ENCODE peak calls at places on chromosomes 12 and 14, in ten cellular contexts. Z, H, M, T, Y, X, D, Q, A and U are unnamed samples.

GRCh38 chr12:97006585-97006984 is 99.5 kb downstream of the NEDD1 start:
- DNase-seq in Z (no peak), H (no peak), M (no peak), T (no peak), Y (no peak), X (no peak), D (no peak), Q (no peak), A (no peak), U (peak; percentile 46)

GRCh38 chr14:81206115-81206514 is 14.6 kb downstream of the GTF2A1 start:
- DNase-seq in Z (no peak), H (no peak), M (no peak), T (no peak), Y (no peak), X (no peak), D (no peak), Q (no peak), A (no peak), U (no peak)

GRCh38 chr14:60094306-60094897 is 2.7 kb downstream of the PCNX4 start:
- DNase-seq in Z (no peak), H (no peak), M (no peak), T (peak; percentile 77), Y (no peak), X (peak; percentile 44), D (no peak), Q (peak; percentile 43), A (no peak), U (no peak)

GRCh38 chr14:35515916-35516315 is 18.0 kb upstream of the INSM2 start:
- DNase-seq in Z (no peak), H (no peak), M (no peak), T (no peak), Y (no peak), X (no peak), D (no peak), Q (no peak), A (no peak), U (no peak)

GRCh38 chr14:26008290-26008689 is 589.5 kb downstream of the NOVA1 start:
- DNase-seq in Z (no peak), H (no peak), M (no peak), T (no peak), Y (no peak), X (peak; percentile 5), D (no peak), Q (no peak), A (no peak), U (no peak)

GRCh38 chr14:100592972-100593371 is 5.8 kb upstream of the BEGAIN start:
- DNase-seq in Z (no peak), H (no peak), M (no peak), T (no peak), Y (no peak), X (no peak), D (no peak), Q (no peak), A (no peak), U (no peak)

GRCh38 chr12:53937596-53938275 is 895 bp upstream of the HOXC13 start:
- DNase-seq in Z (no peak), H (no peak), M (no peak), T (no peak), Y (no peak), X (no peak), D (no peak), Q (no peak), A (no peak), U (no peak)

GRCh38 chr14:105138551-105139111 is 29.9 kb downstream of the JAG2 start:
- DNase-seq in Z (no peak), H (no peak), M (no peak), T (no peak), Y (no peak), X (no peak), D (no peak), Q (no peak), A (no peak), U (no peak)

GRCh38 chr12:59595097-59595496 is 732 bp upstream of the SLC16A7 start:
- DNase-seq in Z (no peak), H (no peak), M (no peak), T (no peak), Y (peak; percentile 60), X (peak; percentile 2), D (no peak), Q (no peak), A (no peak), U (no peak)
- H3K27ac ChIP-seq in Z (no peak overlapping the region), H (no peak overlapping the region), M (no peak overlapping the region), T (no peak overlapping the region), Y (peak overlapping the region; percentile 66), X (peak overlapping the region; percentile 99), D (peak overlapping the region; percentile 99), Q (peak overlapping the region; percentile 90), A (peak overlapping the region; percentile 85), U (no peak overlapping the region)

DNA sequence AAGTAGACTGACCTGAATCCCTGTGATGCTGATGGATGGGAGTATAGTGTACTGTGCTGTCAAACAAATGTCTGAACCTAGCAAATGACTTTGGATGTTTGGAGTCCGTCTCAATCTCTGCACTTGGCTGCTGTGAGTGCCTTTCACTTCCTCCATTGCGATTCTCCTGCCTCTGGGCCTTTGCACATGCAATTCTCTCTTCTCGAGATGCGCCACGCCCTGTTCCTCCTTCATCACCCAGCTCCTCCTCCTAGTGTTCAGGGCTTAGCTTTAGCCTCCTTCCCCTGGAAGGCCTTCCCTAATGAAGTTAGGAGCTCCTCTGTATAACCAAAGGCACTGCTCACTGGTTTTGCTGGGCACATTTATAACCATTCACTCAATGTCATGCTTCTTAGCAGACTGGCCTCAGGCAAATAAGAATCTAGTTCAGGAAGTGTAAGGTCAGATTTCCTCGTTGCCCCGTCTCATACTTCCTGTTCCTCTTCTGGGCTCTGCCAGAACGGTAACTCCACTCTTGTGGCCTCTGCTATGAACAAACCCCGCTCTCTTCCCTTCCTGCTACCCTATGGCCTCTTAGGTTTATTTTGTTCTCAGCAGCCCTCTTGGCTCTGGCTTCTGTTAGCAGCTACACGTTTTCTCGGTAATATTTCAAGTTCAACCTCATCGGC is 171.4 kb downstream of the CRADD start:
- DNase-seq in Z (no peak), H (no peak), M (no peak), T (no peak), Y (peak; percentile 86), X (no peak), D (no peak), Q (no peak), A (no peak), U (no peak)
- H3K27ac ChIP-seq in Z (no peak overlapping the region), H (peak overlapping the region; percentile 43), M (no peak overlapping the region), T (no peak overlapping the region), Y (peak overlapping the region; percentile 27), X (no peak overlapping the region), D (peak overlapping the region; percentile 33), Q (peak overlapping the region; percentile 11), A (peak overlapping the region; percentile 28), U (no peak overlapping the region)

DNA sequence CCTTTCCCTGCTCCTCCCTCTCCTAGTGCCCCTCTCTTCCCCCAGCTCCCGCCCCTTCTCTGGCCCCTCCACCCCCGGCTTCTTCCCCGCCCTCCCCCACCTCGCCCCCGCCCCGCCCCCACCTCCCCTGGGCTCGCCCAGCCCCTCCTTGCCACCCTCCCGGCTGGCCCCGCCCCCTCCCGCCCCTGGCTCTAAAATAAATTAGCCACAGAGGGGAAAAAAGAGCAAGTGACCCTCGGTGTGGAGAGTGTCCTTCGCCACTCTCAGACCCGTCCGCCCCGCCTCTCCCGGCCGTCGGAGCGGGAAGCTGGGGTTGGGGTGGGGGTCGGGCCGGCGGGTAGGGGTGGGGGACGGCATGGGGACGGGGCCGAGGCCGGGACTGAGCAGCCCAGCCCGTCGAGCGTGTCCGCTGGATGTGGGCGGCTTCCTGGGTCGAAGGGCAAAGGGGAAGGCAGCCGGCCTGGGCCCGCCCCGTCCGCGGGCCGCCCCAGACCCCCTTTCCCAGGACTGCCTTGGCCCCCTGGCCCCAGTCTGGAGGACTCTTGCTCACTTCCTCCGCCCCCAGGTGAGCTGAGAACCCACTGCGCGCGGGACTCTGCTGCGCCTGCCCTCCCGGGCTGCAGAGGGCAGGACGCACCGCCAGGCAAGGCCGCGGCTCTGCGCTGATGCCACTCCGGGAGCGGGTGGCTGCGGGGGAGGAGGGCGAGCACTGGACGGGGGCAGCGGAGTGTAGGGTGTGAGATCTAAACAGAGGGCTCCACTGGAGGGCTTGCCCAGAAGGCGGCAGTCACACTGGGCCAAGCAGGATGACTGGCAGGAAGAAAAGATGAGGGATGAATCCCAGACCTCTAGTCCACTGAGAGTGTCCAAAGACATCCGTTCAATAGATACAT is 571 bp upstream of the FIGNL2 start:
- DNase-seq in Z (no peak), H (no peak), M (no peak), T (peak; percentile 24), Y (no peak), X (no peak), D (no peak), Q (no peak), A (no peak), U (no peak)
- H3K27ac ChIP-seq in Z (no peak overlapping the region), H (peak overlapping the region; percentile 34), M (no peak overlapping the region), T (no peak overlapping the region), Y (no peak overlapping the region), X (no peak overlapping the region), D (peak overlapping the region; percentile 42), Q (no peak overlapping the region), A (no peak overlapping the region), U (no peak overlapping the region)

DNA sequence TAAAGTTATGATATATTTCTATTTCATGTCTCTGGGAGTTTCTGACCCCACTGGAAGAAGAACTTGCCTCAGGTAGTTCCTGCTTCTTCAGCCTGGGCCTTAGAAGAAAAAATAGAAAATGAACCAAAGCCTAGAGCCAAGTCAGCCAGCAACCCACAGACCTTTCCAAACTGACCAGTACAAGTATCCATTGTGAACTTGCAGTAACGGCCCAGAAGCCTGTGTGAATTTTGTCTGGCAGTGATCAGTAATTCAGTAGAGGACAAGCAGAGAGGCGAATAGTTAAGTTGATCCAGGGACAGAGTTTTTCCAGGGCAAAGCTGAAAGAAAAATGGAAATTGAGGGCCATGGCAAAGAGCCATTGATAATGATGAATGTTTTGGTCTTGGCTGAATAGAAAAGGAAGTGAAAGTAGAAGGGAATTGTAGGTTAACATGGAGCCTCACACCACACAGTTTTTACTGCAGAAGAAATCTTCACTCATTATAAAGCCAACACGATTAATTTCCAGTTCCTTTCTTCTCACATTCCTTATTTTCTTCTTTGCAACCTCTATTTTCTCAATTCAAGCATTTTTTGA is 311.8 kb downstream of the BTG1 start:
- DNase-seq in Z (peak; percentile 26), H (no peak), M (no peak), T (no peak), Y (no peak), X (no peak), D (no peak), Q (no peak), A (no peak), U (no peak)
- H3K27ac ChIP-seq in Z (no peak overlapping the region), H (no peak overlapping the region), M (no peak overlapping the region), T (no peak overlapping the region), Y (no peak overlapping the region), X (no peak overlapping the region), D (no peak overlapping the region), Q (no peak overlapping the region), A (no peak overlapping the region), U (no peak overlapping the region)

GRCh38 chr14:99065551-99065950 is 206.4 kb downstream of the BCL11B start:
- DNase-seq in Z (no peak), H (no peak), M (no peak), T (no peak), Y (no peak), X (no peak), D (no peak), Q (no peak), A (peak; percentile 3), U (no peak)
- H3K27ac ChIP-seq in Z (no peak overlapping the region), H (no peak overlapping the region), M (no peak overlapping the region), T (no peak overlapping the region), Y (no peak overlapping the region), X (no peak overlapping the region), D (no peak overlapping the region), Q (no peak overlapping the region), A (no peak overlapping the region), U (peak overlapping the region; percentile 87)

GRCh38 chr12:123253606-123254459 is 17.8 kb downstream of the CDK2AP1 start:
- DNase-seq in Z (peak; percentile 89), H (no peak), M (no peak), T (no peak), Y (no peak), X (no peak), D (no peak), Q (no peak), A (no peak), U (no peak)
- H3K27ac ChIP-seq in Z (peak overlapping the region; percentile 62), H (no peak overlapping the region), M (no peak overlapping the region), T (no peak overlapping the region), Y (no peak overlapping the region), X (no peak overlapping the region), D (peak overlapping the region; percentile 9), Q (no peak overlapping the region), A (no peak overlapping the region), U (no peak overlapping the region)